ENCODE peak calls at places on chromosomes 13 and 19, in eight cellular contexts. L is AG08395, I is NT2/D1, R is H54, J is body of pancreas, H is COLO829, F is heart left ventricle, Y is thyroid gland. V is an unnamed sample.

GRCh38 chr19:8367327-8368001 is 3.5 kb downstream of the ANGPTL4 start:
- DNase-seq in H (peak), L (peak), I (no peak), F (peak), R (peak), J (peak), Y (peak), V (peak)

GRCh38 chr13:72458701-72459100 is 268.7 kb downstream of the MZT1 start:
- DNase-seq in Y (peak), H (no peak), I (peak), R (no peak), L (peak), J (no peak), F (no peak), V (no peak)

GRCh38 chr13:76538004-76538403 is 348.2 kb downstream of the KCTD12 start:
- DNase-seq in L (no peak), R (no peak), Y (no peak), J (no peak), H (no peak), I (no peak), F (no peak), V (no peak)

GRCh38 chr13:46799139-46799538 is 2.2 kb upstream of the ESD start:
- DNase-seq in Y (no peak), H (no peak), R (no peak), J (no peak), F (no peak), L (no peak), I (no peak), V (no peak)

GRCh38 chr19:46714523-46715106 is 2.3 kb downstream of the PRKD2 start:
- DNase-seq in R (no peak), L (peak), Y (no peak), J (no peak), F (no peak), I (no peak), H (no peak), V (peak)

GRCh38 chr19:1250374-1251232 is 2.2 kb downstream of the MIDN start:
- DNase-seq in H (no peak), R (no peak), Y (peak), J (peak), L (no peak), F (peak), I (peak), V (peak)

GRCh38 chr19:49337267-49338022 is 2.2 kb downstream of the CD37 start:
- DNase-seq in F (no peak), I (no peak), J (no peak), Y (no peak), L (no peak), R (no peak), H (no peak), V (no peak)

GRCh38 chr19:58356971-58357797 is 3.9 kb upstream of the A1BG start:
- DNase-seq in I (no peak), Y (no peak), R (no peak), J (no peak), F (no peak), H (no peak), L (no peak), V (peak)

GRCh38 chr19:29329460-29330134 is 116.6 kb upstream of the UQCRFS1 start:
- DNase-seq in I (peak), Y (no peak), H (peak), F (no peak), L (no peak), R (no peak), J (no peak), V (no peak)

GRCh38 chr13:33678084-33678483 is 139.9 kb upstream of the RFC3 start:
- DNase-seq in I (no peak), Y (no peak), H (peak), R (no peak), L (no peak), J (no peak), F (no peak), V (no peak)

GRCh38 chr19:41261474-41262190 is 2.5 kb upstream of the HNRNPUL1 start:
- DNase-seq in H (no peak), I (no peak), Y (peak), J (peak), R (no peak), L (no peak), F (no peak), V (no peak)

GRCh38 chr13:20960663-20961309 is 58.2 kb upstream of the XPO4 start:
- DNase-seq in R (no peak), H (no peak), J (no peak), F (peak), I (no peak), L (no peak), Y (peak), V (no peak)

GRCh38 chr13:99892189-99892588 is 79.4 kb downstream of the ZIC5 start:
- DNase-seq in H (no peak), J (no peak), R (no peak), L (no peak), F (no peak), Y (no peak), I (peak), V (no peak)

GRCh38 chr13:23953860-23954512 is 56.7 kb upstream of the C1QTNF9B start:
- DNase-seq in L (no peak), J (no peak), I (no peak), F (no peak), Y (no peak), R (no peak), H (no peak), V (no peak)